ENCODE peak calls at places on chromosomes 7 and 10, in ten cellular contexts. K is breast epithelium, T is HL-60, G is HCT116, E is sigmoid colon, V is suprapubic skin, R is K562, A is transverse colon, Z is GM23338, O is esophagus muscularis mucosa. C is an unnamed sample. For H3K27me3, the result is how much of the 10 kb centered on the place peaks cover.

GRCh38 chr10:93437000-93437945 is 44.9 kb downstream of the MYOF start:
- DNase-seq in K (peak), T (no peak), G (peak), E (peak), V (peak), R (no peak), A (peak), Z (peak), O (peak), C (no peak)

GRCh38 chr10:50615654-50616053 is 8.1 kb downstream of the SGMS1 start:
- DNase-seq in K (no peak), T (no peak), G (no peak), E (no peak), V (no peak), R (no peak), A (no peak), Z (no peak), O (no peak), C (no peak)

GRCh38 chr7:28096713-28097112 is 83.9 kb downstream of the JAZF1 start:
- DNase-seq in K (no peak), T (peak), G (peak), E (peak), V (no peak), R (peak), A (peak), Z (peak), O (peak), C (no peak)

GRCh38 chr10:125029584-125030242 is 87.8 kb downstream of the ZRANB1 start:
- DNase-seq in K (no peak), T (no peak), G (no peak), E (no peak), V (no peak), R (no peak), A (no peak), Z (no peak), O (no peak), C (no peak)

GRCh38 chr7:3068568-3068967 is 24.9 kb upstream of the CARD11 start:
- DNase-seq in K (no peak), T (no peak), G (no peak), E (no peak), V (no peak), R (no peak), A (no peak), Z (no peak), O (no peak), C (no peak)

GRCh38 chr7:132655071-132655761 is 78.9 kb upstream of the PLXNA4 start:
- DNase-seq in K (no peak), T (peak), G (no peak), E (peak), V (peak), R (no peak), A (peak), Z (peak), O (no peak), C (peak)

GRCh38 chr10:75407716-75408511 is 6.3 kb upstream of the ZNF503 start:
- DNase-seq in K (no peak), T (no peak), G (no peak), E (no peak), V (no peak), R (peak), A (peak), Z (peak), O (no peak), C (no peak)

GRCh38 chr10:75304740-75305380 is 69.1 kb upstream of the COMTD1 start:
- DNase-seq in K (no peak), T (no peak), G (no peak), E (no peak), V (no peak), R (no peak), A (no peak), Z (no peak), O (no peak), C (no peak)

GRCh38 chr7:35258125-35258890 is 4.4 kb upstream of the TBX20 start:
- DNase-seq in K (no peak), T (no peak), G (no peak), E (no peak), V (no peak), R (no peak), A (no peak), Z (no peak), O (no peak), C (no peak)

GRCh38 chr7:105906690-105907089 is 30.3 kb upstream of the ATXN7L1 start:
- DNase-seq in K (no peak), T (no peak), G (no peak), E (peak), V (no peak), R (no peak), A (no peak), Z (no peak), O (no peak), C (no peak)

GRCh38 chr7:82562716-82563404 is 119.3 kb upstream of the CACNA2D1 start:
- DNase-seq in K (no peak), T (no peak), G (no peak), E (no peak), V (no peak), R (no peak), A (no peak), Z (peak), O (no peak), C (no peak)

GRCh38 chr7:134532155-134533089 is 5.1 kb downstream of the AKR1B10 start:
- DNase-seq in K (no peak), T (no peak), G (no peak), E (no peak), V (no peak), R (no peak), A (peak), Z (no peak), O (no peak), C (no peak)

GRCh38 chr10:11091517-11092102 is 73.9 kb downstream of the CELF2 start:
- DNase-seq in K (no peak), T (no peak), G (no peak), E (no peak), V (no peak), R (no peak), A (no peak), Z (no peak), O (no peak), C (no peak)

GRCh38 chr10:609868-610545 is 79.5 kb downstream of the DIP2C start:
- DNase-seq in K (no peak), T (no peak), G (no peak), E (peak), V (no peak), R (no peak), A (no peak), Z (no peak), O (no peak), C (peak)

GRCh38 chr10:79390551-79391229 is 43.4 kb downstream of the PPIF start:
- DNase-seq in K (no peak), T (peak), G (no peak), E (peak), V (peak), R (peak), A (peak), Z (no peak), O (no peak), C (peak)

GRCh38 chr10:125151170-125151823 is 9.1 kb downstream of the CTBP2 start:
- DNase-seq in K (no peak), T (no peak), G (no peak), E (no peak), V (no peak), R (no peak), A (no peak), Z (no peak), O (no peak), C (no peak)

GRCh38 chr10:70162892-70163201 is 7.5 kb downstream of the SAR1A start:
- DNase-seq in K (no peak), T (peak), G (no peak), E (no peak), V (no peak), R (no peak), A (no peak), Z (no peak), O (no peak), C (no peak)

GRCh38 chr7:36286241-36286640 is 103.4 kb upstream of the ANLN start:
- DNase-seq in K (no peak), T (no peak), G (no peak), E (no peak), V (peak), R (no peak), A (no peak), Z (no peak), O (no peak), C (no peak)

GRCh38 chr7:15750741-15751140 is 64.3 kb upstream of the MEOX2 start:
- DNase-seq in K (no peak), T (no peak), G (no peak), E (no peak), V (no peak), R (no peak), A (no peak), Z (no peak), O (no peak), C (no peak)

GRCh38 chr7:7902845-7903244 is 65.8 kb upstream of the GLCCI1 start:
- DNase-seq in K (no peak), T (no peak), G (no peak), E (no peak), V (no peak), R (no peak), A (no peak), Z (no peak), O (no peak), C (no peak)

GRCh38 chr7:24963218-24963617 is 16.8 kb downstream of the OSBPL3 start:
- DNase-seq in K (no peak), T (peak), G (no peak), E (peak), V (peak), R (no peak), A (peak), Z (no peak), O (no peak), C (peak)

GRCh38 chr10:100115011-100115770 is 33.5 kb upstream of the CPN1 start:
- DNase-seq in K (no peak), T (no peak), G (no peak), E (no peak), V (no peak), R (no peak), A (no peak), Z (peak), O (no peak), C (no peak)

GRCh38 chr10:121290674-121291073 is 307.6 kb downstream of the FGFR2 start:
- DNase-seq in K (no peak), T (no peak), G (no peak), E (no peak), V (no peak), R (no peak), A (no peak), Z (no peak), O (no peak), C (no peak)

GRCh38 chr7:102875700-102876192 is 37.1 kb upstream of the LRRC17 start:
- DNase-seq in K (no peak), T (no peak), G (peak), E (no peak), V (no peak), R (peak), A (no peak), Z (no peak), O (no peak), C (no peak)

GRCh38 chr10:91196268-91197043 is 24.0 kb upstream of the PCGF5 start:
- DNase-seq in K (no peak), T (no peak), G (no peak), E (no peak), V (no peak), R (no peak), A (no peak), Z (no peak), O (no peak), C (no peak)

GRCh38 chr7:43954524-43955228 is 28.4 kb downstream of the UBE2D4 start:
- DNase-seq in K (no peak), T (peak), G (peak), E (peak), V (no peak), R (peak), A (peak), Z (peak), O (no peak), C (no peak)

GRCh38 chr10:122565766-122566206 is 5.2 kb downstream of the DMBT1 start:
- DNase-seq in K (peak), T (peak), G (peak), E (peak), V (peak), R (peak), A (peak), Z (peak), O (peak), C (peak)

GRCh38 chr10:3293536-3294431 is 121.2 kb upstream of the PITRM1 start:
- DNase-seq in K (no peak), T (no peak), G (no peak), E (no peak), V (no peak), R (no peak), A (no peak), Z (no peak), O (no peak), C (no peak)

GRCh38 chr10:3295501-3296005 is 123.0 kb upstream of the PITRM1 start:
- DNase-seq in K (no peak), T (no peak), G (no peak), E (no peak), V (no peak), R (no peak), A (no peak), Z (no peak), O (no peak), C (no peak)

GRCh38 chr10:3294919-3295318 is 122.3 kb upstream of the PITRM1 start:
- DNase-seq in K (no peak), T (no peak), G (no peak), E (no peak), V (no peak), R (no peak), A (no peak), Z (no peak), O (no peak), C (no peak)

GRCh38 chr10:3290550-3290949 is 118.0 kb upstream of the PITRM1 start:
- DNase-seq in K (no peak), T (no peak), G (no peak), E (no peak), V (no peak), R (no peak), A (no peak), Z (no peak), O (no peak), C (no peak)

DNA sequence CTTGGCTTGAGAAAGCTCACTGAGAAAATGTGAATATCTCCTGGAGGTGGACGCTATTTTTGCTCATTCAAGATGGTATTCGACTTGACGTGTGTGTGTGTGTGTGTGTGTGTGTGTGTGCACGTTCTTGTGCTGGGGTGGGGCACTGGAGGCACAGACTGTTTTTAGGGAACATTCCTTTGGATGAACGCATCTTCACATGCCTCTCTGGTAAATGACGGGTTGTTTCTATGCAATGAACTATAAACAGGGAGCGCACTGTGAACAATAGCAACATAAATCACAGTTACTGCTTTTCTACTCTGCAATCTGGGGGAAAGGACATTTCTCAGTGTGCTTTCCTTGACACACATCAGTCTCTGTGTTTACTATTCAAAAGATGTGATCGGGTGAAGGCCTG is 120.0 kb upstream of the PITRM1 start:
- DNase-seq in K (no peak), T (no peak), G (no peak), E (no peak), V (peak), R (no peak), A (peak), Z (no peak), O (no peak), C (no peak)
- TF ChIP-seq POLR2AphosphoS5 in K (no peak), T (no peak), G (no peak), E (peak), V (peak), R (no peak), A (peak), Z (no peak), O (peak), C (no peak)

DNA sequence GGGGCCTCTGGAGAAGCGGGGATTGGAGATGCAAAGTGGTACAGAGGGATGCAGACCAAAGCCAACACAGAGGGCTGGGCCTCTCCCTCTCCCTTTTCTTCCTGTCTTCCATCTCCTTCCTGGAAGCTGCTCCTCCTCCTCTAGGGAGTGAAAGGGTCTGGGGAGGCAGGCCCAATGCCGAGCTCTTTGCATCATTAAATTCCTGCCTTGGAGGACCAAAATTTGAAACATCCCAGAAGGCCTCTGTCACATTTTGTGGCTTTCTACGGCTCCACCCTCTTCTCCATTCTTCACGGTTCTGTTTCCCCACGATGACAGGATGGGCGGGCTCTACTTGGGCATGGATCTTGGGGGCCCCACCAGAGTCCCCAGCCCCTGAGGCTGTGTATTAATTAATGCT is 76.4 kb downstream of the NEURL1 start:
- DNase-seq in K (no peak), T (no peak), G (no peak), E (no peak), V (no peak), R (no peak), A (no peak), Z (no peak), O (no peak), C (no peak)
- H3K27me3 ChIP-seq in K (under half), T (under half), G (under half), E (under half), V (under half), R (under half), A (under half), Z (under half), O (under half), C (under half)

GRCh38 chr7:151114151-151115090 is 28.1 kb downstream of the AGAP3 start:
- DNase-seq in K (no peak), T (no peak), G (no peak), E (no peak), V (no peak), R (no peak), A (peak), Z (peak), O (no peak), C (no peak)
- H3K4me3 ChIP-seq in K (peak), T (no peak), G (peak), E (peak), V (peak), R (no peak), A (peak), Z (peak), O (peak), C (peak)

DNA sequence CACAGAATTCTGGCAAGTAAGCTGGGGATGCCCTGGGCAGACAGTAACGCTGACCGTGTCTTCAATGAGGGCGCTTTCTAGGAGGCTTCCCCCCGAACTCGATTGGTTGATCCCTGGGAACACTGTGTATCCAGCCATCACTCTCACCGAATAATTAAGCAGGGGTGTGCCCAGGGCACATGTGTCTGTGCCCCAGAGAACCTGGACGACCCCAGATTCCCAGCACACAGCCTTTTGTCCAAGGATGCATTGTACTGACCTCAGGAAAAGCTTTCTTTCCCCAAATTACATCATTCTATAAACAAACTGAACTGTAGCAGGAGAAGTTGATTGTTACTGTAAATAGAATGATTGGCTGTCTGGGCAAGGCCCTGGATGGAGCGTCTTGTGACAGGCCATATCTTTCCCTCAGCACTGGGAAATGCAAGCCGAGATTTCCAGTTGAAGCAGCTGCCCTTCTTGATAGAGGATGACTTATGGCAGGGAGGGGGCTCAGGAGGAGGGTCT is 6.6 kb upstream of the DEPP1 start:
- DNase-seq in K (no peak), T (no peak), G (no peak), E (peak), V (peak), R (no peak), A (no peak), Z (no peak), O (no peak), C (no peak)
- TF ChIP-seq POLR2AphosphoS5 in K (no peak), T (no peak), G (no peak), E (no peak), V (no peak), R (no peak), A (no peak), Z (no peak), O (peak), C (no peak)

DNA sequence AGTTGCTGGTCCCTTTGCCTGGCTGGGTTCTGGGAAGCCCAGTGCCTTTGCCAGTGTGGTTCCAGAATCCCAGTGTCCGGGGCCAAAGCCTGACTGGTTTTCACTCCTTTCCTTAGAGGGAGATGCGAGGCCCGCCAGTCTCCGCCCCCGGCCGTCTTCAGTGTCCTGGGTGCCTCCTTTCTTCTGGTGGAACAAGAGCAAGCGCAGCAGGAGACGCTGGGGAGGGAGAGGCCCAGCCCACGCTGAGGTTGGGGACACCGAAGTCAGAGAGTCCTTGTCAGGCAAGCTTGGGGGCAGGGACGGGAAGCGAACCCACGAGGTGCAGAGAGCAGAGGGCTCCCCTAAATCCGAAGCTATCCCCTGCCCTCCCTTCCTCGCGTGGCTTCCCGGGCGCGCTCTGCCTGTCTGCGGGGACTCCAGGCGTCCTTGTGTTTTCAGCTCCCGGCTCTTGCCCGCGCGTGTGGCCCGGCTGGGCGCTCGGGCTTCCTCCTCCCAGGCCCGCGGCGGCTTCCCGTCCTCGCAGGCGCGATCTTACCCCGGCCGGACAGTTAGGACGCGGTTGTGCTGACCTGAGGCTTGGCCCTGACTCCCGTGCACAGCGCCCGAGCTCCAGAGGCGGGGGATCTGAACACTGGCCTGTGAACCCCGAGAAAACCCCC is 60.6 kb upstream of the UBE3C start:
- DNase-seq in K (no peak), T (no peak), G (no peak), E (no peak), V (peak), R (no peak), A (no peak), Z (peak), O (no peak), C (peak)
- H3K27me3 ChIP-seq in K (under half), T (under half), G (under half), E (half or more), V (half or more), R (half or more), A (half or more), Z (under half), O (under half), C (half or more)